ENCODE peak calls at places on chromosomes 1 and 21, in ten cellular contexts. One of them, this sample, is unnamed.

GRCh38 chr21:45390121-45390751 is 14.7 kb upstream of the COL18A1 start:
- DNase-seq in foreskin keratinocyte: no peak
- DNase-seq in NCI-H2029 treated with DMSO at 0.1 percent for 48 hours: no peak
- DNase-seq in tibial nerve: no peak
- DNase-seq in posterior cingulate gyrus: no peak
- DNase-seq in GM12878: no peak
- DNase-seq in heart right ventricle: no peak
- DNase-seq in NCI-H2081: no peak
- DNase-seq in HT-29: no peak
- DNase-seq in C1 segment of cervical spinal cord: no peak
- DNase-seq in this sample: no peak

GRCh38 chr1:43253876-43254275 is 15.9 kb upstream of the TMEM125 start:
- DNase-seq in foreskin keratinocyte: no peak
- DNase-seq in NCI-H2029 treated with DMSO at 0.1 percent for 48 hours: no peak
- DNase-seq in tibial nerve: no peak
- DNase-seq in posterior cingulate gyrus: no peak
- DNase-seq in GM12878: no peak
- DNase-seq in heart right ventricle: no peak
- DNase-seq in NCI-H2081: no peak
- DNase-seq in HT-29: no peak
- DNase-seq in C1 segment of cervical spinal cord: no peak
- DNase-seq in this sample: no peak

GRCh38 chr1:38475624-38476005 is 384.0 kb downstream of the RRAGC start:
- DNase-seq in foreskin keratinocyte: no peak
- DNase-seq in NCI-H2029 treated with DMSO at 0.1 percent for 48 hours: no peak
- DNase-seq in tibial nerve: no peak
- DNase-seq in posterior cingulate gyrus: no peak
- DNase-seq in GM12878: no peak
- DNase-seq in heart right ventricle: no peak
- DNase-seq in NCI-H2081: no peak
- DNase-seq in HT-29: no peak
- DNase-seq in C1 segment of cervical spinal cord: no peak
- DNase-seq in this sample: no peak

GRCh38 chr1:186208405-186209129 is 166.5 kb downstream of the TPR start:
- DNase-seq in foreskin keratinocyte: peak
- DNase-seq in NCI-H2029 treated with DMSO at 0.1 percent for 48 hours: no peak
- DNase-seq in tibial nerve: no peak
- DNase-seq in posterior cingulate gyrus: no peak
- DNase-seq in GM12878: no peak
- DNase-seq in heart right ventricle: no peak
- DNase-seq in NCI-H2081: no peak
- DNase-seq in HT-29: no peak
- DNase-seq in C1 segment of cervical spinal cord: no peak
- DNase-seq in this sample: no peak

GRCh38 chr1:66758247-66758755 is 6.0 kb downstream of the DYNLT5 start:
- DNase-seq in foreskin keratinocyte: no peak
- DNase-seq in NCI-H2029 treated with DMSO at 0.1 percent for 48 hours: peak
- DNase-seq in tibial nerve: no peak
- DNase-seq in posterior cingulate gyrus: no peak
- DNase-seq in GM12878: peak
- DNase-seq in heart right ventricle: peak
- DNase-seq in NCI-H2081: no peak
- DNase-seq in HT-29: no peak
- DNase-seq in C1 segment of cervical spinal cord: no peak
- DNase-seq in this sample: no peak

GRCh38 chr1:15218287-15219279 is 28.4 kb upstream of the FHAD1 start:
- DNase-seq in foreskin keratinocyte: no peak
- DNase-seq in NCI-H2029 treated with DMSO at 0.1 percent for 48 hours: no peak
- DNase-seq in tibial nerve: no peak
- DNase-seq in posterior cingulate gyrus: no peak
- DNase-seq in GM12878: peak
- DNase-seq in heart right ventricle: peak
- DNase-seq in NCI-H2081: no peak
- DNase-seq in HT-29: peak
- DNase-seq in C1 segment of cervical spinal cord: no peak
- DNase-seq in this sample: no peak

GRCh38 chr1:25997759-25998074 is at the start of gene PAFAH2:
- DNase-seq in foreskin keratinocyte: no peak
- DNase-seq in NCI-H2029 treated with DMSO at 0.1 percent for 48 hours: no peak
- DNase-seq in tibial nerve: no peak
- DNase-seq in posterior cingulate gyrus: no peak
- DNase-seq in GM12878: no peak
- DNase-seq in heart right ventricle: no peak
- DNase-seq in NCI-H2081: no peak
- DNase-seq in HT-29: no peak
- DNase-seq in C1 segment of cervical spinal cord: no peak
- DNase-seq in this sample: no peak

GRCh38 chr1:116496380-116496779 is 74.4 kb downstream of the CD58 start:
- DNase-seq in foreskin keratinocyte: no peak
- DNase-seq in NCI-H2029 treated with DMSO at 0.1 percent for 48 hours: no peak
- DNase-seq in tibial nerve: peak
- DNase-seq in posterior cingulate gyrus: no peak
- DNase-seq in GM12878: no peak
- DNase-seq in heart right ventricle: peak
- DNase-seq in NCI-H2081: no peak
- DNase-seq in HT-29: no peak
- DNase-seq in C1 segment of cervical spinal cord: no peak
- DNase-seq in this sample: no peak

GRCh38 chr21:21412096-21412495 is 413.9 kb downstream of the NCAM2 start:
- DNase-seq in foreskin keratinocyte: no peak
- DNase-seq in NCI-H2029 treated with DMSO at 0.1 percent for 48 hours: no peak
- DNase-seq in tibial nerve: no peak
- DNase-seq in posterior cingulate gyrus: no peak
- DNase-seq in GM12878: no peak
- DNase-seq in heart right ventricle: no peak
- DNase-seq in NCI-H2081: no peak
- DNase-seq in HT-29: no peak
- DNase-seq in C1 segment of cervical spinal cord: no peak
- DNase-seq in this sample: no peak

GRCh38 chr1:174165471-174166137 is 6.3 kb downstream of the RABGAP1L start:
- DNase-seq in foreskin keratinocyte: no peak
- DNase-seq in NCI-H2029 treated with DMSO at 0.1 percent for 48 hours: no peak
- DNase-seq in tibial nerve: peak
- DNase-seq in posterior cingulate gyrus: no peak
- DNase-seq in GM12878: no peak
- DNase-seq in heart right ventricle: peak
- DNase-seq in NCI-H2081: no peak
- DNase-seq in HT-29: no peak
- DNase-seq in C1 segment of cervical spinal cord: no peak
- DNase-seq in this sample: peak

GRCh38 chr21:41751621-41752020 is 15.2 kb downstream of the RIPK4 start:
- DNase-seq in foreskin keratinocyte: peak
- DNase-seq in NCI-H2029 treated with DMSO at 0.1 percent for 48 hours: no peak
- DNase-seq in tibial nerve: no peak
- DNase-seq in posterior cingulate gyrus: no peak
- DNase-seq in GM12878: no peak
- DNase-seq in heart right ventricle: no peak
- DNase-seq in NCI-H2081: no peak
- DNase-seq in HT-29: peak
- DNase-seq in C1 segment of cervical spinal cord: no peak
- DNase-seq in this sample: no peak

GRCh38 chr21:15826908-15827601 is 97.3 kb downstream of the USP25 start:
- DNase-seq in foreskin keratinocyte: no peak
- DNase-seq in NCI-H2029 treated with DMSO at 0.1 percent for 48 hours: no peak
- DNase-seq in tibial nerve: no peak
- DNase-seq in posterior cingulate gyrus: peak
- DNase-seq in GM12878: no peak
- DNase-seq in heart right ventricle: peak
- DNase-seq in NCI-H2081: no peak
- DNase-seq in HT-29: no peak
- DNase-seq in C1 segment of cervical spinal cord: no peak
- DNase-seq in this sample: peak

GRCh38 chr1:228148971-228149340 is 774 bp upstream of the GJC2 start:
- DNase-seq in foreskin keratinocyte: no peak
- DNase-seq in NCI-H2029 treated with DMSO at 0.1 percent for 48 hours: no peak
- DNase-seq in tibial nerve: no peak
- DNase-seq in posterior cingulate gyrus: no peak
- DNase-seq in GM12878: no peak
- DNase-seq in heart right ventricle: no peak
- DNase-seq in NCI-H2081: no peak
- DNase-seq in HT-29: peak
- DNase-seq in C1 segment of cervical spinal cord: no peak
- DNase-seq in this sample: no peak